ENCODE peak calls at places on chromosome 4, in four cellular contexts. W is A549, P is K562, U is GM12878. B is an unnamed sample.

GRCh38 chr4:151415978-151416377 is 7.0 kb downstream of the FHIP1A start:
- DNase-seq in W (no peak), U (no peak), P (no peak), B (no peak)

GRCh38 chr4:60443068-60443467 is 757.1 kb upstream of the ADGRL3 start:
- DNase-seq in W (no peak), P (no peak), U (no peak), B (no peak)

GRCh38 chr4:169611991-169612868 is at the start of gene NEK1:
- DNase-seq in W (peak), P (peak), U (peak), B (peak)

GRCh38 chr4:93186846-93187245 is 641.7 kb upstream of the ATOH1 start:
- DNase-seq in U (no peak), W (no peak), P (no peak), B (no peak)

GRCh38 chr4:15636818-15637217 is 18.3 kb downstream of the FBXL5 start:
- DNase-seq in U (no peak), W (no peak), P (no peak), B (no peak)

GRCh38 chr4:81021526-81021944 is 9.0 kb upstream of the BMP3 start:
- DNase-seq in P (no peak), W (no peak), U (no peak), B (no peak)

GRCh38 chr4:140136509-140136908 is 17.5 kb downstream of the MAML3 start:
- DNase-seq in P (no peak), W (no peak), U (no peak), B (peak)

GRCh38 chr4:157004279-157005161 is 32.9 kb upstream of the PDGFC start:
- DNase-seq in U (no peak), W (no peak), P (no peak), B (no peak)

GRCh38 chr4:147969573-147969972 is 237.7 kb downstream of the ARHGAP10 start:
- DNase-seq in P (no peak), U (no peak), W (no peak), B (no peak)

GRCh38 chr4:99321241-99322191 is at the start of gene ADH1B:
- DNase-seq in U (no peak), P (no peak), W (no peak), B (no peak)
- H3K4me3 ChIP-seq in U (no peak), P (no peak), W (no peak), B (no peak)

GRCh38 chr4:74453846-74454742 is 9.2 kb downstream of the AREG start:
- DNase-seq in W (no peak), U (no peak), P (no peak), B (no peak)
- TF ChIP-seq POLR2A in W (no peak), U (no peak), P (no peak), B (no peak)

DNA sequence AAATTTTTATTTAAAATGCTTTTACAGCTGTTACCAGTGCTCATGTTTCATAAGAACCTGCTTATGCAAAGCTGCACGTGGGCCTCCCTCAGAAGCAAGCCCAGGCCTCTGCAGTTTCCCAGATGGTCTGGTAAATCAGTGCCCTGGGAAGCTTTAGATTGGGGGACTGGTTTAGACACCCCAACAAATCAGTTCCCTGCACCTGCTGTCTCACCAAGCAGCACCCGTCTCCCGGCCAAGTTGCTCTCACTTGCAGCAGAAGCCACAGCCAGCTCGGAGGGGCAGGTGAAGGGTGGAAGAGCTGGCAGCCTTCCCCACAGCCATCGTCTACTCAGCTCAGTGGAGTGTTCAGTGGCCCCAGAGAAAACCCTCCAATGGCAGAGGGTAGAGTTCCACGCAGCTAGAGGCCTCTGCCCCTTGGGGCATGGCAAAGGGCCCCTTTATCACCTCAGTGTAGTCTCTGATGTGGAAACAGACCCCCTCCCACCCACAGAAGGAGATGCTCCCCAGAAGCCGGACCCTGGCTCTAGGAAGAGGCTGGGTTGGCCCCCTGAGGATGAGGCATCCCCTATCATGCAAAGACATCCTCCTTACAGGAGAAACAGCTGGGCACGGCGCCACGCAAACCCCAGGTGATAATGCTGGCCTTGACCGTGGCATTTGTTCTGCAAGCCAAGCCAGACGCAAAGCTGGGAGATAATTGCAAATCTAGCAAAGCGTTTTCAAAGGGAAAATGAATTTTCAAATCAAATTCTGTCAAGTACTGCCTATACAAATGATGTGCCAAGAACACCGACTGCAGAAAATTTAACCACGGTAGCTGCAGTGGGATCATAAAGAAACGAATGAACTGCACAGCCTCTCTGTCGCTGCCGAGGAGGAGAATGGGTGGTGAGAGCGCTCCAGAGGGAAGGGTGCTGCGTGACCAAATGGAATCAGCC is 51.9 kb downstream of the ZFYVE28 start:
- DNase-seq in W (no peak), P (no peak), U (no peak), B (no peak)
- TF ChIP-seq MYC in W (no peak), P (no peak), U (no peak), B (no peak)

DNA sequence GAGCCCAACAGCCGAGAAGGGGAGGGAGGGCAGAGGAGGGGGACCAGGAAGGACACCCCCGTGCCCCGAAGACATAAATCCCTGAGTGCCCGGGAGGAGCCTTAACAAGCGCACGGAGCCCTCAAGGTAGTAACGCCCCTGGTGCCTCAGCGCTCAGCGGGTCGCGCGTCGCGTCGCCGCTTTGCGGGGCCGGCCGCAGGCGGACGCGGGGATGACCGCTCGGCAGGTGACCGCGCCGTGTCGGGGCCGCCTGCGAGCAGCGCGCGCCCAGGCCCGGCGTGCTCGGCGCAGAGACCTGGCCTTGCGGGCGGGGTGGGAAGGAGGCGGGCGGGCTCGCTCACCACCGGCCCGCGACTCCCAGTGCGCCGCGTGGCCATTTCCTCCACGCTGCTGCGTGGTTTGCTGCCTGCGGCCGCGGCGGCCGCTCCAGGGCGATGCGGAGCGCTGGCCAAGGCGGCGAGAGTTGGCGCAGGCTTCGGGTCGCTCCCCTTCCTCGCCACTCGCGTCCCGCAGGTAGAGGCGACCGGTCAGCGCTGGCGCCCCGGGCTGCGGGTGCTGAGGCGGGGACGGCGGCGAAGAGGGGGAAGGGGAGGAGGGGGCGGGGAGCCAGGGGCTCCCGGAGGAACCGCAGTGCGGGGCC is 632 bp downstream of the CCSER1 start:
- DNase-seq in U (no peak), P (no peak), W (no peak), B (no peak)
- H3K4me3 ChIP-seq in U (peak), P (no peak), W (peak), B (no peak)

B was measured in NB4.